ENCODE peak calls at places on chromosomes 4 and X, in eight cellular contexts. L is gastrocnemius medialis; V is mesenchymal stem cell; R is effector memory CD4-positive, alpha-beta T cell; J is HCT116; H is astrocyte; Q is Peyer's patch; N is left ventricle myocardium inferior. B is an unnamed sample.
A peak's percentile ranks its signal among the peaks of the same experiment; 100 is the strongest.

GRCh38 chrX:48045410-48046311 is 25.8 kb downstream of the ZNF630 start:
- DNase-seq in R (no peak), L (no peak), J (peak; percentile 44), Q (no peak), V (peak; percentile 35), H (peak; percentile 83), N (peak; percentile 50), B (no peak)

GRCh38 chr4:183571350-183572076 is 66.7 kb downstream of the ING2 start:
- DNase-seq in H (peak; percentile 29), Q (peak; percentile 53), N (no peak), J (no peak), L (no peak), R (no peak), V (peak; percentile 77), B (peak; percentile 93)

GRCh38 chr4:173333658-173334084 is 487 bp downstream of the HMGB2 start:
- DNase-seq in Q (peak; percentile 72), N (peak; percentile 68), L (peak; percentile 21), J (no peak), H (peak; percentile 10), R (peak; percentile 28), V (no peak), B (peak; percentile 68)

GRCh38 chr4:183471960-183472708 is 27.7 kb downstream of the CDKN2AIP start:
- DNase-seq in N (peak; percentile 84), J (peak; percentile 36), V (peak; percentile 75), L (peak; percentile 58), H (peak; percentile 35), R (peak; percentile 43), Q (peak; percentile 94), B (peak; percentile 87)

GRCh38 chrX:154056739-154057367 is 37.2 kb upstream of the IRAK1 start:
- DNase-seq in Q (peak; percentile 73), R (no peak), V (peak; percentile 59), N (no peak), J (no peak), H (no peak), L (no peak), B (no peak)

GRCh38 chrX:107861056-107861455 is 35.4 kb downstream of the MID2 start:
- DNase-seq in L (no peak), R (no peak), Q (no peak), V (no peak), H (no peak), N (no peak), J (no peak), B (no peak)

GRCh38 chr4:182303847-182304246 is 60.6 kb downstream of the TENM3 start:
- DNase-seq in V (no peak), L (no peak), N (no peak), H (no peak), R (no peak), Q (no peak), J (no peak), B (no peak)

GRCh38 chr4:3136454-3136853 is 62.0 kb downstream of the HTT start:
- DNase-seq in V (peak; percentile 33), N (no peak), J (no peak), Q (no peak), L (no peak), R (no peak), H (no peak), B (no peak)

GRCh38 chr4:88093874-88094273 is 64.6 kb downstream of the ABCG2 start:
- DNase-seq in H (no peak), Q (no peak), R (no peak), N (no peak), V (no peak), L (no peak), J (no peak), B (no peak)

GRCh38 chrX:108447303-108447702 is 7.7 kb downstream of the COL4A5 start:
- DNase-seq in J (no peak), N (no peak), H (peak; percentile 39), R (no peak), L (no peak), Q (no peak), V (peak; percentile 35), B (no peak)

GRCh38 chr4:14157262-14157661 is 529.7 kb upstream of the BOD1L1 start:
- DNase-seq in J (no peak), L (no peak), V (no peak), N (no peak), H (no peak), Q (no peak), R (no peak), B (no peak)

GRCh38 chrX:85004255-85004654 is 578 bp downstream of the APOOL start:
- DNase-seq in Q (no peak), N (no peak), L (no peak), H (peak; percentile 20), J (no peak), V (peak; percentile 27), R (no peak), B (no peak)

GRCh38 chr4:36532670-36533373 is 251.4 kb downstream of the DTHD1 start:
- DNase-seq in J (no peak), H (peak; percentile 0), L (no peak), Q (no peak), N (no peak), R (no peak), V (no peak), B (no peak)

GRCh38 chr4:52638717-52639116 is 20.4 kb downstream of the USP46 start:
- DNase-seq in L (no peak), H (no peak), R (no peak), N (no peak), V (no peak), J (no peak), Q (no peak), B (no peak)

GRCh38 chrX:110136136-110136535 is 133.2 kb downstream of the TMEM164 start:
- DNase-seq in J (no peak), L (no peak), H (peak; percentile 14), N (no peak), R (no peak), Q (no peak), V (no peak), B (no peak)

GRCh38 chr4:156378053-156378665 is 424.5 kb upstream of the CTSO start:
- DNase-seq in J (peak; percentile 24), Q (no peak), N (no peak), H (peak; percentile 55), R (no peak), V (peak; percentile 72), L (no peak), B (no peak)

GRCh38 chrX:126342859-126343258 is 176.8 kb upstream of the DCAF12L2 start:
- DNase-seq in N (no peak), V (no peak), J (no peak), R (no peak), H (no peak), L (no peak), Q (no peak), B (no peak)

GRCh38 chr4:1752284-1753041 is 31.1 kb downstream of the TACC3 start:
- DNase-seq in N (no peak), L (no peak), V (no peak), J (no peak), Q (no peak), R (no peak), H (no peak), B (no peak)

DNA sequence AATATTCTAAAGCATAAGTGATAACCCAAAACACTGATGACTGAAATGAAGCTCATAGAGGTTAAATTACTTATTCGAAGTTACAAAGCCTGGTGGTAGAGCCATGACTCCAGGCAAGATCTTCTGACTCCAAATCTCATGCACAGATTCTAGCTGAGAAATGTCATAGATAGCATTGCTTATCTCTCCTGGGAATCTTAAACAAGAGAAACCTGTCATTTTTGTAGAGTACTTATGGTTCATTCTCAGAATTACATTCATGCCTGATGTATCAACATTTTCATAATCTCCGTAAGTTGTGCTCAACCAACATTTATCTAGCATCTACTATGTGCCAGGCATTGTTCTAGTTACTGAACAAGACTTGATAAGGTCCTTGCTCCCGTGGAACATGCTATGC is 45.6 kb downstream of the MBNL3 start:
- DNase-seq in Q (no peak), H (no peak), J (no peak), V (no peak), R (no peak), L (no peak), N (no peak), B (no peak)
- H3K27ac ChIP-seq in Q (no peak overlapping the region), H (no peak overlapping the region), J (no peak overlapping the region), V (no peak overlapping the region), R (no peak overlapping the region), L (no peak overlapping the region), N (no peak overlapping the region), B (no peak overlapping the region)

GRCh38 chrX:115357316-115357715 is 67.8 kb downstream of the LUZP4 start:
- DNase-seq in V (no peak), N (no peak), R (no peak), Q (no peak), H (peak; percentile 60), J (no peak), L (no peak), B (no peak)
- H3K27ac ChIP-seq in V (no peak overlapping the region), N (peak overlapping the region; percentile 46), R (no peak overlapping the region), Q (no peak overlapping the region), H (no peak overlapping the region), J (no peak overlapping the region), L (no peak overlapping the region), B (no peak overlapping the region)

GRCh38 chr4:138450546-138450945 is 208.4 kb upstream of the SLC7A11 start:
- DNase-seq in H (no peak), L (no peak), R (no peak), J (no peak), Q (no peak), N (no peak), V (no peak), B (no peak)

GRCh38 chr4:138455097-138455496 is 212.9 kb upstream of the SLC7A11 start:
- DNase-seq in H (no peak), J (no peak), V (no peak), R (no peak), L (no peak), Q (no peak), N (no peak), B (no peak)

GRCh38 chr4:138449938-138450337 is 207.8 kb upstream of the SLC7A11 start:
- DNase-seq in R (no peak), Q (no peak), L (no peak), V (no peak), H (peak; percentile 20), J (no peak), N (no peak), B (no peak)

GRCh38 chr4:138451264-138451663 is 209.1 kb upstream of the SLC7A11 start:
- DNase-seq in N (no peak), V (no peak), Q (no peak), L (no peak), H (no peak), J (no peak), R (no peak), B (no peak)

GRCh38 chr4:138452823-138453222 is 210.7 kb upstream of the SLC7A11 start:
- DNase-seq in J (no peak), N (no peak), H (no peak), Q (no peak), R (no peak), V (no peak), L (no peak), B (no peak)
- H3K27ac ChIP-seq in J (no peak overlapping the region), N (no peak overlapping the region), H (no peak overlapping the region), Q (no peak overlapping the region), R (no peak overlapping the region), V (no peak overlapping the region), L (no peak overlapping the region), B (no peak overlapping the region)

DNA sequence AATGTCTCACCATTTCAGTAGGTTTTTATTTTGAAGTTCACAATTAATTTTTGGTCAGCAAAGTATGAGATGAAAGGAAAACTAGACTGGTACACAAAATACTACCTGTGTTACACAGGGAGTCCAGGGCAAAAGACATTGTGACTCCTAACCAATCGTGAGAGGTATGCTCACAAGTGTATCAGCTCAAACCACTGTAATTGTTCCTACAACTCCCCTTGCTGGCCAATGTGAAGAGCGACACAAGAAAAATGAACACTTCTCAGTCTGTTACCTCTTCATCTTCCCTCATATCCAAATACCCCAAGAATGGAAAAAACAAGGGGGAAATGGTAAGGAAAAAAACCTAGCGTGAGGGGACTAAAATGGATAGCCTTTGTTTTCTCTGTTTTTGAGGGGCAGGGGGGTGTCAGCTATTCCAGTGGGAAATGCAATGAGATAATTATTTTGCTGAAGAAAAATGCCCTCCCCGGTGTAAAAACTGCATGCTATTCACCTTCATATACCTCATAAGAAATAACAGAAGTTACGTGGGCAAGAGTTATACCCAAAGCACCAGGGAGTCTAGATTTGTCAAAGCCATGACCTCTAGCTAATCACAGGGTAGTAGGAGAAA is 30.6 kb upstream of the NSUN7 start:
- DNase-seq in Q (peak; percentile 59), R (no peak), H (peak; percentile 47), L (no peak), V (peak; percentile 63), N (no peak), J (peak; percentile 61), B (no peak)
- H3K27ac ChIP-seq in Q (peak overlapping the region; percentile 36), R (no peak overlapping the region), H (no peak overlapping the region), L (no peak overlapping the region), V (no peak overlapping the region), N (no peak overlapping the region), J (no peak overlapping the region), B (no peak overlapping the region)

B was measured in pancreas.